ENCODE peak calls at places on chromosomes 12 and 14, in seven cellular contexts. One of them, this sample, is unnamed.

GRCh38 chr14:101027966-101028365 is 124.4 kb upstream of the RTL1 start:
- DNase-seq in left lung: no peak
- DNase-seq in GM04504: no peak
- DNase-seq in A549: no peak
- DNase-seq in choroid plexus epithelial cell: no peak
- DNase-seq in stomach: no peak
- DNase-seq in body of pancreas: no peak
- DNase-seq in this sample: no peak

GRCh38 chr12:30437044-30437443 is 258.6 kb downstream of the IPO8 start:
- DNase-seq in GM04504: no peak
- DNase-seq in body of pancreas: no peak
- DNase-seq in choroid plexus epithelial cell: no peak
- DNase-seq in left lung: no peak
- DNase-seq in stomach: no peak
- DNase-seq in A549: no peak
- DNase-seq in this sample: no peak

GRCh38 chr12:74441872-74442271 is 95.8 kb upstream of the ATXN7L3B start:
- DNase-seq in left lung: no peak
- DNase-seq in stomach: no peak
- DNase-seq in choroid plexus epithelial cell: no peak
- DNase-seq in A549: no peak
- DNase-seq in body of pancreas: no peak
- DNase-seq in GM04504: no peak
- DNase-seq in this sample: no peak

GRCh38 chr12:31485570-31485969 is 105.4 kb downstream of the DENND5B start:
- DNase-seq in left lung: no peak
- DNase-seq in A549: no peak
- DNase-seq in choroid plexus epithelial cell: no peak
- DNase-seq in stomach: no peak
- DNase-seq in body of pancreas: no peak
- DNase-seq in GM04504: no peak
- DNase-seq in this sample: no peak

GRCh38 chr14:54343276-54344121 is 53.3 kb upstream of the CDKN3 start:
- DNase-seq in left lung: no peak
- DNase-seq in body of pancreas: peak
- DNase-seq in stomach: no peak
- DNase-seq in GM04504: no peak
- DNase-seq in choroid plexus epithelial cell: peak
- DNase-seq in A549: no peak
- DNase-seq in this sample: no peak

GRCh38 chr14:74514471-74514932 is 20.9 kb downstream of the ISCA2 start:
- DNase-seq in choroid plexus epithelial cell: peak
- DNase-seq in left lung: peak
- DNase-seq in A549: no peak
- DNase-seq in body of pancreas: peak
- DNase-seq in GM04504: peak
- DNase-seq in stomach: no peak
- DNase-seq in this sample: peak

GRCh38 chr14:52043690-52044089 is 25.2 kb downstream of the NID2 start:
- DNase-seq in body of pancreas: peak
- DNase-seq in left lung: no peak
- DNase-seq in stomach: peak
- DNase-seq in GM04504: no peak
- DNase-seq in A549: peak
- DNase-seq in choroid plexus epithelial cell: peak
- DNase-seq in this sample: peak

GRCh38 chr14:92493492-92493891 is 20.1 kb upstream of the RIN3 start:
- DNase-seq in body of pancreas: no peak
- DNase-seq in A549: no peak
- DNase-seq in stomach: no peak
- DNase-seq in left lung: no peak
- DNase-seq in choroid plexus epithelial cell: no peak
- DNase-seq in GM04504: no peak
- DNase-seq in this sample: no peak

GRCh38 chr12:57864811-57865751 is 18.6 kb upstream of the CTDSP2 start:
- DNase-seq in left lung: peak
- DNase-seq in choroid plexus epithelial cell: peak
- DNase-seq in GM04504: no peak
- DNase-seq in body of pancreas: peak
- DNase-seq in stomach: peak
- DNase-seq in A549: peak
- DNase-seq in this sample: peak

GRCh38 chr12:12890815-12891645 is at the start of gene GPRC5A:
- DNase-seq in stomach: peak
- DNase-seq in A549: peak
- DNase-seq in left lung: peak
- DNase-seq in body of pancreas: peak
- DNase-seq in choroid plexus epithelial cell: peak
- DNase-seq in GM04504: peak
- DNase-seq in this sample: peak

GRCh38 chr14:87837306-87837705 is 155.7 kb downstream of the GALC start:
- DNase-seq in A549: no peak
- DNase-seq in choroid plexus epithelial cell: no peak
- DNase-seq in GM04504: no peak
- DNase-seq in left lung: no peak
- DNase-seq in stomach: no peak
- DNase-seq in body of pancreas: no peak
- DNase-seq in this sample: no peak

GRCh38 chr14:29521526-29522137 is 406.0 kb downstream of the PRKD1 start:
- DNase-seq in GM04504: no peak
- DNase-seq in left lung: no peak
- DNase-seq in A549: no peak
- DNase-seq in body of pancreas: no peak
- DNase-seq in choroid plexus epithelial cell: peak
- DNase-seq in stomach: no peak
- DNase-seq in this sample: no peak

GRCh38 chr12:101027200-101027599 is 182.8 kb downstream of the SLC5A8 start:
- DNase-seq in choroid plexus epithelial cell: no peak
- DNase-seq in body of pancreas: no peak
- DNase-seq in left lung: no peak
- DNase-seq in GM04504: no peak
- DNase-seq in stomach: no peak
- DNase-seq in A549: no peak
- DNase-seq in this sample: no peak

GRCh38 chr14:102046337-102047278 is 40.2 kb downstream of the HSP90AA1 start:
- DNase-seq in left lung: peak
- DNase-seq in choroid plexus epithelial cell: peak
- DNase-seq in body of pancreas: peak
- DNase-seq in stomach: peak
- DNase-seq in GM04504: peak
- DNase-seq in A549: peak
- DNase-seq in this sample: peak

GRCh38 chr14:76926521-76927251 is 100.5 kb downstream of the LRRC74A start:
- DNase-seq in stomach: no peak
- DNase-seq in choroid plexus epithelial cell: peak
- DNase-seq in A549: no peak
- DNase-seq in body of pancreas: no peak
- DNase-seq in left lung: no peak
- DNase-seq in GM04504: no peak
- DNase-seq in this sample: peak

GRCh38 chr12:67035121-67035520 is 234.0 kb upstream of the CAND1 start:
- DNase-seq in GM04504: no peak
- DNase-seq in body of pancreas: no peak
- DNase-seq in stomach: no peak
- DNase-seq in left lung: no peak
- DNase-seq in A549: no peak
- DNase-seq in choroid plexus epithelial cell: no peak
- DNase-seq in this sample: no peak